ENCODE peak calls at places on chromosomes 16 and 17, in four cellular contexts. E, D, Y and O are unnamed samples.

GRCh38 chr16:87680272-87680644 is 78.0 kb downstream of the JPH3 start:
- DNase-seq in Y (no peak), D (no peak), E (no peak), O (no peak)

GRCh38 chr16:21301168-21301894 is 23.2 kb upstream of the CRYM start:
- DNase-seq in Y (peak), E (no peak), D (peak), O (peak)

GRCh38 chr16:81451753-81452680 is 7.4 kb downstream of the CMIP start:
- DNase-seq in Y (no peak), D (no peak), E (peak), O (no peak)

GRCh38 chr17:56110463-56111138 is 42.7 kb upstream of the ANKFN1 start:
- DNase-seq in E (no peak), D (no peak), Y (no peak), O (no peak)

GRCh38 chr16:63714876-63715275 is 1407.0 kb downstream of the CDH11 start:
- DNase-seq in Y (no peak), D (no peak), E (no peak), O (no peak)

GRCh38 chr16:24270721-24271120 is 14.6 kb downstream of the CACNG3 start:
- DNase-seq in Y (no peak), D (no peak), E (no peak), O (no peak)

GRCh38 chr16:35410438-35410837 is 1951.0 kb downstream of the TP53TG3F start:
- DNase-seq in D (no peak), E (no peak), Y (no peak), O (no peak)

GRCh38 chr17:78774956-78775571 is 7.0 kb downstream of the CYTH1 start:
- DNase-seq in E (peak), D (no peak), Y (no peak), O (no peak)

GRCh38 chr16:84032458-84033178 is 10.0 kb downstream of the SLC38A8 start:
- DNase-seq in E (no peak), D (no peak), Y (no peak), O (no peak)

GRCh38 chr17:2076461-2076984 is 21.6 kb downstream of the HIC1 start:
- DNase-seq in Y (no peak), E (no peak), D (no peak), O (no peak)

GRCh38 chr16:3256876-3257465 is 538 bp upstream of the MEFV start:
- DNase-seq in D (no peak), E (no peak), Y (no peak), O (no peak)

GRCh38 chr16:2213817-2214720 is 571 bp downstream of the PGP start:
- DNase-seq in E (no peak), Y (no peak), D (no peak), O (no peak)

GRCh38 chr16:4136229-4136813 is 20.1 kb upstream of the ADCY9 start:
- DNase-seq in Y (no peak), D (no peak), E (no peak), O (no peak)

GRCh38 chr16:20956319-20956718 is 55.7 kb downstream of the LYRM1 start:
- DNase-seq in E (no peak), Y (no peak), D (no peak), O (no peak)

GRCh38 chr17:81033535-81034167 is 1.3 kb upstream of the BAIAP2 start:
- DNase-seq in D (no peak), E (no peak), Y (no peak), O (no peak)

GRCh38 chr17:72102366-72102765 is 18.5 kb upstream of the SOX9 start:
- DNase-seq in E (no peak), Y (no peak), D (no peak), O (no peak)

GRCh38 chr17:75125984-75126383 is 5.6 kb downstream of the NT5C start:
- DNase-seq in Y (no peak), D (no peak), E (no peak), O (no peak)

GRCh38 chr17:78142113-78142861 is 3.9 kb upstream of the C17orf99 start:
- DNase-seq in E (no peak), Y (peak), D (no peak), O (no peak)

GRCh38 chr17:34287858-34288257 is 2.3 kb downstream of the CCL11 start:
- DNase-seq in Y (no peak), D (no peak), E (no peak), O (no peak)

GRCh38 chr17:603405-604193 is 111.0 kb downstream of the VPS53 start:
- DNase-seq in Y (no peak), E (no peak), D (no peak), O (no peak)

GRCh38 chr16:21338537-21339268 is 60.6 kb upstream of the CRYM start:
- DNase-seq in E (no peak), Y (no peak), D (no peak), O (no peak)